ENCODE peak calls at places on chromosomes 2 and 18, in eight cellular contexts. Q is thoracic aorta; V is NCI-H1092; S is NCI-H1105 treated with DMSO at 0.1 percent for 48 hours; U is non-pigmented ciliary epithelial cell; M is GM06990; R is CD4-positive, alpha-beta T cell; W is occipital lobe. L is an unnamed sample.

GRCh38 chr2:45466045-45466444 is 145.0 kb downstream of the SRBD1 start:
- DNase-seq in Q (no peak), V (no peak), S (no peak), U (no peak), M (no peak), R (no peak), W (no peak), L (no peak)

GRCh38 chr2:75199428-75200011 is at the start of gene TACR1:
- DNase-seq in Q (no peak), V (no peak), S (peak), U (peak), M (peak), R (peak), W (peak), L (no peak)

GRCh38 chr2:165539985-165540384 is 70.5 kb downstream of the CSRNP3 start:
- DNase-seq in Q (no peak), V (peak), S (peak), U (no peak), M (no peak), R (no peak), W (no peak), L (no peak)

GRCh38 chr2:11500702-11501303 is 33.0 kb upstream of the GREB1 start:
- DNase-seq in Q (no peak), V (no peak), S (no peak), U (no peak), M (no peak), R (no peak), W (no peak), L (no peak)

GRCh38 chr2:109102588-109103233 is 26.3 kb upstream of the SH3RF3 start:
- DNase-seq in Q (no peak), V (no peak), S (no peak), U (no peak), M (no peak), R (no peak), W (no peak), L (no peak)

GRCh38 chr2:234240917-234241316 is 190.4 kb downstream of the SPP2 start:
- DNase-seq in Q (no peak), V (no peak), S (no peak), U (no peak), M (no peak), R (no peak), W (no peak), L (no peak)

GRCh38 chr18:50193796-50194622 is 938 bp downstream of the MYO5B start:
- DNase-seq in Q (no peak), V (no peak), S (no peak), U (no peak), M (no peak), R (no peak), W (no peak), L (no peak)

GRCh38 chr2:231565915-231566594 is 26.6 kb upstream of the TEX44 start:
- DNase-seq in Q (no peak), V (no peak), S (no peak), U (no peak), M (no peak), R (no peak), W (no peak), L (no peak)

GRCh38 chr2:68751397-68752339 is 17.1 kb downstream of the ARHGAP25 start:
- DNase-seq in Q (peak), V (peak), S (peak), U (no peak), M (peak), R (peak), W (peak), L (peak)

GRCh38 chr2:26838121-26838906 is 9.6 kb upstream of the DPYSL5 start:
- DNase-seq in Q (no peak), V (no peak), S (no peak), U (no peak), M (no peak), R (no peak), W (no peak), L (peak)

GRCh38 chr2:43300781-43301586 is 74.6 kb upstream of the ZFP36L2 start:
- DNase-seq in Q (no peak), V (no peak), S (no peak), U (no peak), M (no peak), R (no peak), W (no peak), L (no peak)

GRCh38 chr18:44309185-44309584 is 371.5 kb upstream of the SETBP1 start:
- DNase-seq in Q (no peak), V (no peak), S (no peak), U (peak), M (no peak), R (no peak), W (no peak), L (no peak)

GRCh38 chr2:234003972-234004617 is 46.4 kb upstream of the SPP2 start:
- DNase-seq in Q (no peak), V (no peak), S (no peak), U (peak), M (no peak), R (no peak), W (peak), L (peak)

GRCh38 chr2:234792566-234792965 is 159.3 kb upstream of the SH3BP4 start:
- DNase-seq in Q (no peak), V (no peak), S (no peak), U (no peak), M (no peak), R (no peak), W (no peak), L (no peak)

GRCh38 chr2:168247341-168248305 is at the start of gene STK39:
- DNase-seq in Q (peak), V (peak), S (peak), U (no peak), M (peak), R (peak), W (peak), L (no peak)

GRCh38 chr2:202148515-202149154 is 75.6 kb downstream of the KIAA2012 start:
- DNase-seq in Q (no peak), V (no peak), S (no peak), U (no peak), M (no peak), R (no peak), W (no peak), L (no peak)

GRCh38 chr2:99404039-99404799 is 67.0 kb downstream of the EIF5B start:
- DNase-seq in Q (no peak), V (no peak), S (no peak), U (no peak), M (no peak), R (no peak), W (no peak), L (no peak)

GRCh38 chr2:124501575-124502152 is 476.6 kb downstream of the CNTNAP5 start:
- DNase-seq in Q (no peak), V (no peak), S (no peak), U (no peak), M (no peak), R (no peak), W (no peak), L (no peak)

GRCh38 chr18:78713726-78714125 is 265.9 kb upstream of the SALL3 start:
- DNase-seq in Q (no peak), V (no peak), S (no peak), U (no peak), M (no peak), R (no peak), W (no peak), L (no peak)

L was measured in SK-N-MC.